ENCODE peak calls at places on chromosomes 4 and X, in ten cellular contexts. Q is MM.1S, U is AG04449, H is A549, L is heart left ventricle, E is right atrium auricular region, P is Peyer's patch, D is esophagus squamous epithelium, G is foreskin fibroblast, X is heart right ventricle. V is an unnamed sample.

GRCh38 chrX:151975736-151976275 is 1.3 kb upstream of the GABRE start:
- DNase-seq in Q (no peak), L (no peak), D (no peak), E (no peak), H (no peak), P (no peak), U (no peak), G (no peak), X (no peak), V (no peak)

GRCh38 chr4:82839624-82840023 is 41.0 kb upstream of the SCD5 start:
- DNase-seq in X (no peak), D (no peak), E (no peak), L (no peak), U (no peak), P (no peak), G (no peak), H (no peak), Q (no peak), V (no peak)

GRCh38 chrX:97290199-97290598 is 406.5 kb downstream of the RPA4 start:
- DNase-seq in E (no peak), X (no peak), H (no peak), L (no peak), Q (no peak), P (no peak), U (no peak), D (no peak), G (no peak), V (no peak)

GRCh38 chr4:87103691-87104187 is 116.7 kb downstream of the KLHL8 start:
- DNase-seq in E (no peak), Q (no peak), U (no peak), G (peak), H (no peak), D (no peak), X (no peak), P (no peak), L (no peak), V (peak)

GRCh38 chr4:101944649-101945048 is 154.1 kb downstream of the BANK1 start:
- DNase-seq in U (peak), G (peak), E (no peak), L (no peak), D (no peak), H (no peak), P (no peak), Q (no peak), X (no peak), V (peak)

GRCh38 chr4:1170805-1171305 is 1.5 kb downstream of the SPON2 start:
- DNase-seq in L (no peak), E (no peak), Q (no peak), P (no peak), G (no peak), X (no peak), U (no peak), H (no peak), D (no peak), V (no peak)

GRCh38 chrX:101265869-101266428 is 25.2 kb downstream of the TAF7L start:
- DNase-seq in G (peak), H (no peak), L (no peak), U (peak), P (no peak), E (no peak), X (no peak), D (no peak), Q (no peak), V (peak)

GRCh38 chrX:48083212-48083611 is 11.8 kb upstream of the ZNF630 start:
- DNase-seq in H (peak), E (peak), G (peak), P (peak), L (no peak), D (no peak), X (no peak), Q (peak), U (no peak), V (peak)

GRCh38 chr4:152572417-152573086 is 36.7 kb upstream of the FBXW7 start:
- DNase-seq in E (no peak), U (no peak), H (no peak), L (no peak), Q (no peak), G (no peak), D (no peak), P (no peak), X (no peak), V (no peak)

GRCh38 chr4:186472948-186473347 is 82.4 kb downstream of the MTNR1A start:
- DNase-seq in L (no peak), D (no peak), G (peak), Q (peak), P (no peak), U (no peak), E (no peak), H (peak), X (no peak), V (peak)

GRCh38 chr4:151687021-151687640 is 73.7 kb downstream of the GATB start:
- DNase-seq in G (no peak), X (no peak), L (peak), E (no peak), P (no peak), Q (no peak), U (no peak), D (no peak), H (no peak), V (no peak)

GRCh38 chr4:38237139-38237538 is 276.9 kb downstream of the PTTG2 start:
- DNase-seq in Q (no peak), E (no peak), X (no peak), D (no peak), U (peak), L (no peak), H (no peak), G (peak), P (no peak), V (peak)

GRCh38 chr4:134708616-134709015 is 507.0 kb upstream of the PABPC4L start:
- DNase-seq in Q (no peak), E (no peak), P (no peak), U (no peak), G (no peak), X (no peak), H (no peak), L (no peak), D (no peak), V (no peak)

GRCh38 chr4:105990933-105991332 is 95.7 kb downstream of the NPNT start:
- DNase-seq in U (no peak), Q (no peak), E (peak), G (peak), H (no peak), D (no peak), X (peak), L (peak), P (no peak), V (peak)

GRCh38 chr4:156378053-156378665 is 424.5 kb upstream of the CTSO start:
- DNase-seq in G (no peak), D (no peak), E (no peak), H (no peak), U (no peak), X (no peak), P (no peak), L (no peak), Q (peak), V (peak)

GRCh38 chr4:1409079-1409805 is 3.0 kb upstream of the NKX1-1 start:
- DNase-seq in D (no peak), E (peak), Q (no peak), G (no peak), H (no peak), X (no peak), U (no peak), P (no peak), L (no peak), V (no peak)

GRCh38 chr4:152045397-152045780 is 284.6 kb upstream of the GATB start:
- DNase-seq in L (no peak), G (no peak), X (no peak), D (no peak), U (no peak), E (no peak), H (no peak), Q (no peak), P (no peak), V (no peak)

GRCh38 chr4:15011166-15011565 is 8.9 kb downstream of the CPEB2 start:
- DNase-seq in E (no peak), D (no peak), X (no peak), H (no peak), P (no peak), G (no peak), L (no peak), U (no peak), Q (no peak), V (no peak)

GRCh38 chrX:111854778-111855490 is 21.0 kb upstream of the TRPC5OS start:
- DNase-seq in X (no peak), P (no peak), E (no peak), Q (no peak), G (no peak), U (no peak), D (no peak), L (no peak), H (no peak), V (no peak)

GRCh38 chr4:74283614-74284013 is 24.7 kb upstream of the EPGN start:
- DNase-seq in D (no peak), H (peak), P (no peak), G (peak), L (no peak), X (no peak), E (no peak), U (peak), Q (no peak), V (peak)

GRCh38 chrX:107674480-107675364 is 46.4 kb downstream of the PRPS1 start:
- DNase-seq in Q (peak), E (peak), H (no peak), X (peak), P (peak), L (peak), U (no peak), D (peak), G (peak), V (peak)

GRCh38 chr4:93030670-93031069 is 726.9 kb downstream of the GRID2 start:
- DNase-seq in H (no peak), P (no peak), U (no peak), E (no peak), L (no peak), Q (no peak), D (no peak), X (no peak), G (no peak), V (no peak)

GRCh38 chr4:10456270-10457254 is 664 bp downstream of the ZNF518B start:
- DNase-seq in Q (peak), G (peak), L (peak), H (peak), U (no peak), E (no peak), X (peak), D (no peak), P (peak), V (peak)

GRCh38 chrX:111047575-111047974 is 48.4 kb upstream of the PAK3 start:
- DNase-seq in P (no peak), H (no peak), Q (no peak), X (no peak), G (no peak), U (no peak), E (no peak), L (no peak), D (no peak), V (no peak)

GRCh38 chrX:9591496-9591895 is 126.6 kb downstream of the TBL1X start:
- DNase-seq in G (no peak), X (no peak), D (no peak), P (no peak), E (no peak), H (no peak), L (no peak), Q (no peak), U (no peak), V (no peak)

GRCh38 chr4:4269326-4269725 is 20.6 kb downstream of the LYAR start:
- DNase-seq in U (no peak), X (no peak), D (no peak), H (no peak), E (no peak), L (no peak), P (peak), G (no peak), Q (no peak), V (no peak)

GRCh38 chr4:152106113-152106763 is 345.4 kb upstream of the GATB start:
- DNase-seq in L (peak), U (peak), X (peak), D (peak), H (peak), G (peak), Q (no peak), P (peak), E (peak), V (peak)

GRCh38 chr4:42995343-42995944 is 102.9 kb downstream of the GRXCR1 start:
- DNase-seq in X (no peak), P (no peak), H (peak), G (no peak), E (no peak), Q (peak), U (no peak), L (no peak), D (no peak), V (peak)

GRCh38 chr4:140150636-140150885 is 3.4 kb downstream of the MAML3 start:
- DNase-seq in Q (no peak), L (no peak), H (no peak), P (peak), D (peak), U (no peak), E (peak), X (no peak), G (no peak), V (no peak)

GRCh38 chr4:98626350-98626749 is 32.1 kb downstream of the TSPAN5 start:
- DNase-seq in G (peak), H (peak), E (no peak), P (no peak), D (no peak), L (peak), Q (no peak), X (no peak), U (peak), V (peak)

DNA sequence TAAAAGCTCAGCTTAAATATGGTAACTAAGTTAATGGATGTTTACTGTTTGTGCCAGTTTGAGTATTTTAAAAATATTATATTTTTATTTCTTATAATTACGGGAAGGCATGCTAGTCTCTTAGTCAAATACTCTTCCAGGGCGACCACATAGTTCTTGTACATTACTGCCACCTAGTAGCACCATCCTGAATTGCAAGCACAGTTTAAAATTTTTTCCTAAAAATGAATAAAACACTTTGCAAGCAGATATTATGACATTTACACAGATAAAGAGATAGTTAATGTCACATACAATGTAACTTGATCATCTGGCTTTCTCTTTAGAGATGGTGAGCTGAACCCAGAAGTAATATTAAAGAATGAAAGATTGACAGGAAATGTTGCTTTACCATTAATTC is 11.5 kb downstream of the NDP start:
- DNase-seq in X (no peak), H (no peak), Q (peak), L (no peak), P (no peak), E (no peak), U (no peak), D (no peak), G (no peak), V (no peak)
- TF ChIP-seq CTCF in X (no peak), H (peak), Q (peak), L (no peak), P (peak), E (no peak), U (no peak), D (no peak), G (no peak), V (peak)

DNA sequence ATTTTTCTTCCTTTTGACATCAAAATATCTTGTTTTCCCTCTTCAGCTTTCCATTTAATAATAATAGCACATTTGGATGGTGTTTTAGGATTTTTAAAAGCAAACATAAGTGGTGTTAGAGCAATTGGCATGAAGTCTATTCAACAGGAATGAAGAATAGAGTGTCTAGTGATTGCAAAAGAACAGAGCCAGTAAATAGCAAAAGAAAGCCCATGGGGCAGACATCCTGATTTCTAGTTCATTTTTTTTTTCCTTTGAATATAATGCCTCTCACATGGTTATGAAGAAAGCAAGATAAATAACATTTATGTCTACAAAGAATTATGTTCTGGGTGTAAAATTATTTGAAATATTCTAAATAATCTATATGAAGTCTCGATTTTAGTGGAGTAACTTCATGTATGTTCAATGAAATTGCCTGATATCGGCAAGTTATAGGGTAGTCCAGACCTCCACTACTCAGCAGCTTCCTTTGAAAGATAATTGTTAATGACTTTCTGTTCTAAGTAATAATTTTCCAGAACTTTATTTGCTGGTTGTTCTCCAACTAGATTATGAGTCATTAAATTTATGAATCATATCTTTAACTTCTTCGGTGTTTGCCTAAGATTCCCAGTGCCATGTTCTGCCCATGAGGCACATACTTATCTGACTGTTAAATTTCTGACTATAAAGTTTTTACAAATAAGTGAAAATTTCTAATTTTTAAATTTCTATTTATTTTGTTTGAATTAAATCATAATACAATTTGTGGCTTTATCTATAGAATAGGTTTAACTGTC is 587.9 kb downstream of the TLL1 start:
- DNase-seq in G (peak), E (no peak), Q (no peak), P (no peak), L (no peak), U (no peak), D (no peak), X (no peak), H (no peak), V (peak)
- H3K4me3 ChIP-seq in G (no peak), E (no peak), Q (no peak), P (no peak), L (no peak), U (no peak), D (no peak), X (no peak), H (no peak), V (no peak)

DNA sequence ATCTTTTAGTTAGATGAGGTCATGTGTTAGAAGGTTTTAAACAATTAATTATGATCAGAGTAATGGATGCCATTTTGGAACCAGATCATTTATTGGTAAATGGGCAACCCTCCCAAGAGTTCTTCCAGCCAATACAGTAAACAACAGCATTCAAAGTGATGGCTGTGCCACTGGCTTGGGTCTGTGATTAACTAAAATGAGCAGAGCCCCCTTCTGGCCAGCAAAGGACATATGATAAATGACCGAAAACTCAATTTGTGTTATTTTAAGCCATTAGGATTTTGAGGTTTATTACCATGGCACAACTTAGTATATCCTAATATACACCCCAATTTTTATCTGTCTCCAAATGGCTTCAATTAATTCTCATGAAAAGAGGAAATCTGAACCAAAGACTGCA is 90.8 kb upstream of the NPFFR2 start:
- DNase-seq in E (no peak), Q (peak), D (no peak), G (no peak), X (no peak), L (no peak), U (no peak), H (no peak), P (no peak), V (no peak)
- TF ChIP-seq CTCF in E (peak), Q (peak), D (no peak), G (peak), X (no peak), L (peak), U (no peak), H (no peak), P (peak), V (peak)

DNA sequence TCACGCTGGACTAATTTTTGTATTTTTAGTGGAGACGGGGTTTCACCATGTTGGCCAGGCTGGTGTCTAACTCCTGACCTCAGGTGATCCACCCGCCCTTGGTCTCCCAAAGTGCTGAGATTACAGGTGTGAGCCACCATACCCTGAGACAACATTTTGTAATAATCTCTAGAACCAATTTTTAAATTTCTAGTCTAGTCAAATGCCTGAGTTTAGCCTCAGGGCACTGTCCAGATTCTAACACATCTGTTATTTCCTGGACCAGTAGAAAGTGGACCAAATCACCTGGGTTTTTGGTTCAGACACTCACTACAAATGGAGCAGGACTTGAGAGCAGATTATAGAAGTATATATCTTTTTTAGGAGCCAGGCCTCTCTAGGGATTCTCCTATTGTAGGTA is 21.6 kb downstream of the ART3 start:
- DNase-seq in P (no peak), U (no peak), X (no peak), L (no peak), H (no peak), D (no peak), Q (no peak), G (no peak), E (no peak), V (no peak)
- H3K4me3 ChIP-seq in P (no peak), U (no peak), X (no peak), L (no peak), H (no peak), D (no peak), Q (no peak), G (no peak), E (no peak), V (no peak)

GRCh38 chr4:56235714-56236113 is 151.6 kb downstream of the AASDH start:
- DNase-seq in P (no peak), X (no peak), E (no peak), Q (no peak), H (no peak), L (no peak), G (no peak), D (no peak), U (no peak), V (no peak)
- TF ChIP-seq CTCF in P (no peak), X (no peak), E (no peak), Q (no peak), H (no peak), L (no peak), G (no peak), D (no peak), U (no peak), V (no peak)

DNA sequence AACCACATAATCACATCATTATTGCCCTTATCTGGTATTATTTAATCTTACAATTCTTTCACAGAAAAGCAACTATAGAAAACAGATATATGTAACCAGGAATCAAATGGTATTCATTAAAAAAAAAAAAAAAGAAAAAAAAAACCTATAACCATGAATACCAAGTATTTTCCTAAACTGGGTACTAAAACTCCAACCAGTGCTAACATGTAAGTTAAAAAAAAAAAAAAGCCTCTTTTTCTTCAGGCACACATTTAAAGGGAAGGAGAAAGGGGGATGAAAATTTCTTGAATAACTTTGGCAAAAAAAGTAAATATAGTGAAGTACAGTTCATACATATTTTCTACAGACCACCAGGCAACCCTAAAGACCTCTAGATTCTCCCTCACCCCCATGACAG is 2.1 kb downstream of the PPAT start:
- DNase-seq in Q (no peak), U (no peak), L (no peak), E (no peak), D (no peak), P (no peak), X (no peak), G (no peak), H (no peak), V (no peak)
- H3K4me3 ChIP-seq in Q (peak), U (no peak), L (no peak), E (no peak), D (no peak), P (no peak), X (no peak), G (no peak), H (peak), V (no peak)

DNA sequence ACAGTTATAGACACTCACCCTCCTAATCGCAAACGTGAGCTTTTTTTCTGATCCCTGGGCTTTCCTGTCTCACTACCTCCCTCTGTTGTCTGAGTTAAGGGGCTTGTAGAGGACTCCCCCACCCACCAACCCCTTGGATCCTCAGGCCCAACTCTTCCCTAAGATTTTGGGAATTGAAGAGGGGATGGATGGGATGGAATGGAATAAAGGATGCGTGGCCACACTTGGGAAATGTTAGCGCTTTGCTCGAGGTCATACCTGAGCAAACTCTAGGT is 1.5 kb downstream of the CNKSR2 start:
- DNase-seq in H (peak), P (no peak), G (no peak), E (no peak), X (no peak), U (no peak), D (no peak), Q (no peak), L (no peak), V (no peak)
- TF ChIP-seq CTCF in H (no peak), P (no peak), G (no peak), E (no peak), X (no peak), U (no peak), D (no peak), Q (no peak), L (no peak), V (no peak)

GRCh38 chr4:121711263-121712000 is 14.7 kb upstream of the ANXA5 start:
- DNase-seq in H (peak), G (peak), X (peak), Q (peak), L (peak), E (peak), P (peak), U (peak), D (no peak), V (peak)
- H3K4me3 ChIP-seq in H (peak), G (peak), X (peak), Q (no peak), L (no peak), E (peak), P (peak), U (peak), D (no peak), V (peak)